ENCODE peak calls at places on chromosomes 13 and 19, in five cellular contexts. One of them, this sample, is unnamed.

GRCh38 chr19:37594982-37595382 is 306 bp downstream of the ZNF540 start:
- DNase-seq in GM12878: peak
- DNase-seq in IMR-90: peak
- DNase-seq in A549: no peak
- DNase-seq in SK-N-SH: no peak
- DNase-seq in this sample: peak

GRCh38 chr19:32172761-32173160 is 172.6 kb upstream of the ZNF507 start:
- DNase-seq in IMR-90: no peak
- DNase-seq in GM12878: no peak
- DNase-seq in SK-N-SH: no peak
- DNase-seq in A549: no peak
- DNase-seq in this sample: no peak

GRCh38 chr13:111179908-111180756 is 65.0 kb downstream of the ARHGEF7 start:
- DNase-seq in A549: no peak
- DNase-seq in IMR-90: no peak
- DNase-seq in GM12878: no peak
- DNase-seq in SK-N-SH: no peak
- DNase-seq in this sample: no peak

GRCh38 chr13:42720116-42720857 is 61.1 kb upstream of the FAM216B start:
- DNase-seq in GM12878: peak
- DNase-seq in A549: peak
- DNase-seq in IMR-90: peak
- DNase-seq in SK-N-SH: no peak
- DNase-seq in this sample: peak

GRCh38 chr13:91127995-91128394 is 219.5 kb upstream of the MIR17HG start:
- DNase-seq in SK-N-SH: no peak
- DNase-seq in GM12878: no peak
- DNase-seq in IMR-90: no peak
- DNase-seq in A549: no peak
- DNase-seq in this sample: no peak

GRCh38 chr19:58305932-58306323 is 751 bp downstream of the ERVK3-1 start:
- DNase-seq in GM12878: no peak
- DNase-seq in SK-N-SH: peak
- DNase-seq in A549: no peak
- DNase-seq in IMR-90: no peak
- DNase-seq in this sample: no peak

GRCh38 chr13:93982189-93982918 is 497.1 kb downstream of the DCT start:
- DNase-seq in A549: no peak
- DNase-seq in IMR-90: no peak
- DNase-seq in GM12878: no peak
- DNase-seq in SK-N-SH: no peak
- DNase-seq in this sample: no peak

GRCh38 chr19:15374796-15375440 is 4.7 kb downstream of the AKAP8 start:
- DNase-seq in GM12878: no peak
- DNase-seq in A549: no peak
- DNase-seq in SK-N-SH: peak
- DNase-seq in IMR-90: no peak
- DNase-seq in this sample: no peak

GRCh38 chr19:45973564-45974338 is at the start of gene NOVA2:
- DNase-seq in GM12878: peak
- DNase-seq in A549: peak
- DNase-seq in SK-N-SH: peak
- DNase-seq in IMR-90: peak
- DNase-seq in this sample: peak

GRCh38 chr13:40589285-40590109 is 76.9 kb downstream of the FOXO1 start:
- DNase-seq in GM12878: peak
- DNase-seq in A549: peak
- DNase-seq in SK-N-SH: no peak
- DNase-seq in IMR-90: no peak
- DNase-seq in this sample: no peak

GRCh38 chr19:5046339-5047039 is 77.6 kb downstream of the KDM4B start:
- DNase-seq in IMR-90: peak
- DNase-seq in GM12878: no peak
- DNase-seq in A549: peak
- DNase-seq in SK-N-SH: no peak
- DNase-seq in this sample: no peak

GRCh38 chr19:10602330-10603083 is 15.4 kb upstream of the AP1M2 start:
- DNase-seq in GM12878: no peak
- DNase-seq in SK-N-SH: peak
- DNase-seq in A549: peak
- DNase-seq in IMR-90: peak
- DNase-seq in this sample: peak

GRCh38 chr19:2542341-2543069 is 66.6 kb downstream of the GADD45B start:
- DNase-seq in SK-N-SH: no peak
- DNase-seq in IMR-90: peak
- DNase-seq in A549: peak
- DNase-seq in GM12878: no peak
- DNase-seq in this sample: no peak

GRCh38 chr19:56566904-56567273 is 379 bp upstream of the ZNF470 start:
- DNase-seq in A549: peak
- DNase-seq in SK-N-SH: peak
- DNase-seq in IMR-90: no peak
- DNase-seq in GM12878: no peak
- DNase-seq in this sample: no peak

GRCh38 chr19:47587295-47587694 is 14.3 kb upstream of the ZNF541 start:
- DNase-seq in SK-N-SH: no peak
- DNase-seq in IMR-90: peak
- DNase-seq in GM12878: no peak
- DNase-seq in A549: no peak
- DNase-seq in this sample: no peak

GRCh38 chr13:43057653-43058317 is 34.4 kb downstream of the DNAJC15 start:
- DNase-seq in A549: no peak
- DNase-seq in IMR-90: no peak
- DNase-seq in SK-N-SH: no peak
- DNase-seq in GM12878: no peak
- DNase-seq in this sample: no peak

GRCh38 chr19:53853707-53854106 is 14.0 kb upstream of the MYADM start:
- DNase-seq in A549: no peak
- DNase-seq in IMR-90: no peak
- DNase-seq in GM12878: no peak
- DNase-seq in SK-N-SH: no peak
- DNase-seq in this sample: no peak

GRCh38 chr13:113753171-113753570 is 5.9 kb upstream of the TMEM255B start:
- DNase-seq in GM12878: no peak
- DNase-seq in A549: no peak
- DNase-seq in IMR-90: no peak
- DNase-seq in SK-N-SH: no peak
- DNase-seq in this sample: no peak

GRCh38 chr19:4075373-4075772 is 8.7 kb upstream of the ZBTB7A start:
- DNase-seq in SK-N-SH: no peak
- DNase-seq in IMR-90: no peak
- DNase-seq in GM12878: no peak
- DNase-seq in A549: no peak
- DNase-seq in this sample: no peak

GRCh38 chr19:39543477-39543857 is 3.5 kb upstream of the EID2 start:
- DNase-seq in A549: no peak
- DNase-seq in IMR-90: no peak
- DNase-seq in SK-N-SH: no peak
- DNase-seq in GM12878: no peak
- DNase-seq in this sample: no peak

GRCh38 chr13:110388141-110388943 is 81.3 kb downstream of the COL4A2 start:
- DNase-seq in SK-N-SH: peak
- DNase-seq in GM12878: no peak
- DNase-seq in A549: no peak
- DNase-seq in IMR-90: peak
- DNase-seq in this sample: no peak

GRCh38 chr13:64130600-64130999 is 2715.0 kb upstream of the PCDH20 start:
- DNase-seq in A549: no peak
- DNase-seq in GM12878: no peak
- DNase-seq in SK-N-SH: no peak
- DNase-seq in IMR-90: no peak
- DNase-seq in this sample: no peak

GRCh38 chr13:23323946-23324709 is 109.4 kb downstream of the SACS start:
- DNase-seq in IMR-90: peak
- DNase-seq in SK-N-SH: no peak
- DNase-seq in A549: no peak
- DNase-seq in GM12878: no peak
- DNase-seq in this sample: no peak

DNA sequence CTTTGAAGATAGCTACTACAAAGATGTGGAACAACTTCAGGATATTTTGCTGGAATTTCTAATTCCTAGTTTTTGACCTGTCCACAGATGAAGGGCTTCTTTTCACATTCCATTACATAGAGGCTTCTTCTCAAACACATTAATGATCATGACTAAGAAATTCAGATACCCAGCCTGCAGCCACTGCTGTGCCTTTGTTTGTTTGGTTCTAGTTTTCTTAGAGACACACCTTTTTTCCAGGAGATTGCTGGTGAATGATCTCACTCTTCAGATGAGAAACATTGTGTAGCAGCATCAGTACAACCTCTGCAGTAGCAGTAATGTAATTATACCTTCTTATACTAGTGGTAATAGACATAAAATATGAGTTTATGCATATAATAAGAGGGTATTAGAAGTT is 5.0 kb downstream of the TDRD3 start:
- DNase-seq in IMR-90: peak
- DNase-seq in SK-N-SH: no peak
- DNase-seq in A549: peak
- DNase-seq in GM12878: no peak
- DNase-seq in this sample: no peak
- TF ChIP-seq RCOR1 in IMR-90: no peak
- TF ChIP-seq RCOR1 in SK-N-SH: no peak
- TF ChIP-seq RCOR1 in A549: no peak
- TF ChIP-seq RCOR1 in GM12878: no peak
- TF ChIP-seq RCOR1 in this sample: no peak

GRCh38 chr13:34340534-34340933 is 522.6 kb downstream of the RFC3 start:
- DNase-seq in A549: peak
- DNase-seq in SK-N-SH: no peak
- DNase-seq in IMR-90: no peak
- DNase-seq in GM12878: no peak
- DNase-seq in this sample: no peak

GRCh38 chr13:34335662-34336007 is 517.7 kb downstream of the RFC3 start:
- DNase-seq in A549: no peak
- DNase-seq in SK-N-SH: no peak
- DNase-seq in IMR-90: no peak
- DNase-seq in GM12878: no peak
- DNase-seq in this sample: no peak

GRCh38 chr13:34338102-34338501 is 520.2 kb downstream of the RFC3 start:
- DNase-seq in GM12878: no peak
- DNase-seq in A549: no peak
- DNase-seq in SK-N-SH: no peak
- DNase-seq in IMR-90: no peak
- DNase-seq in this sample: no peak

GRCh38 chr13:34334984-34335661 is 517.2 kb downstream of the RFC3 start:
- DNase-seq in IMR-90: no peak
- DNase-seq in SK-N-SH: no peak
- DNase-seq in GM12878: no peak
- DNase-seq in A549: no peak
- DNase-seq in this sample: no peak
- TF ChIP-seq RCOR1 in IMR-90: no peak
- TF ChIP-seq RCOR1 in SK-N-SH: no peak
- TF ChIP-seq RCOR1 in GM12878: no peak
- TF ChIP-seq RCOR1 in A549: no peak
- TF ChIP-seq RCOR1 in this sample: no peak

DNA sequence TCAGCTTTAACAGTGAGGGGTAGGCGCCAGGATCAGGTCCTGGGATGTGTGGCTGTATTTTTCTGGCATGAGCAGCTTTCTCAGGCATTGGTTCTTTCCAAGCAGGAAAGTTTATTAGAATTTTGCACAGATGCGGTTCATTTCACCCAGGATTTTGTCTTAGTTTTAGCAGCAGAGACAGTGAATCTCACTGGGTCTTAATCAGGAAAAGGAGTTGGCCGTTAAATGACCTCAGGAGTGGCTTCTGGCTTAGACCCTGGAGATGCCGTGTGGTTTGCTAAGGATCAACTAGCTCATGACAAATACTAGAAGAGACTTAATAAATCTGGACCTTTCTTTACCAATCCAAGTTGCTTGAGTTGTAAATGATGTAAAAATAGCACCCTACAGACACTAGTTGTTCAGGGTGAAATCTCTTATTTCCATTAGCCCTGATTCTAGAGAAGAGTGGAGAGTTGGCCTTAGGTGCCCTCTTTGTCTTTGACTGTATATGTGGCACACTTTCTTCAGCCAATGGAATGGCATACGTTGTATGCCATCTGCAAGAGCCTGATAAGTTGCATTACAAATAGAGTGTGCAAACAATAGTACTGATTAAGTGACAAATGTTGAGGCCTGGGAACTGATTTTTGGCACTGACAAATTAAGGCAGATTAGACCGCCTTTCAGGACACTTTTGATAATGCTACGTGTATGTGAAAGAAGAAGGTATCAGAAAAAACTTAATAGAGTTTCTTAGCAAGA is 34.0 kb downstream of the LRCH1 start:
- DNase-seq in SK-N-SH: no peak
- DNase-seq in A549: no peak
- DNase-seq in IMR-90: no peak
- DNase-seq in GM12878: no peak
- DNase-seq in this sample: no peak
- TF ChIP-seq RCOR1 in SK-N-SH: no peak
- TF ChIP-seq RCOR1 in A549: no peak
- TF ChIP-seq RCOR1 in IMR-90: no peak
- TF ChIP-seq RCOR1 in GM12878: no peak
- TF ChIP-seq RCOR1 in this sample: no peak

GRCh38 chr19:13039211-13039789 is 44.0 kb downstream of the NFIX start:
- DNase-seq in A549: no peak
- DNase-seq in GM12878: no peak
- DNase-seq in IMR-90: no peak
- DNase-seq in SK-N-SH: no peak
- DNase-seq in this sample: no peak
- TF ChIP-seq RCOR1 in A549: no peak
- TF ChIP-seq RCOR1 in GM12878: no peak
- TF ChIP-seq RCOR1 in IMR-90: no peak
- TF ChIP-seq RCOR1 in SK-N-SH: no peak
- TF ChIP-seq RCOR1 in this sample: no peak

DNA sequence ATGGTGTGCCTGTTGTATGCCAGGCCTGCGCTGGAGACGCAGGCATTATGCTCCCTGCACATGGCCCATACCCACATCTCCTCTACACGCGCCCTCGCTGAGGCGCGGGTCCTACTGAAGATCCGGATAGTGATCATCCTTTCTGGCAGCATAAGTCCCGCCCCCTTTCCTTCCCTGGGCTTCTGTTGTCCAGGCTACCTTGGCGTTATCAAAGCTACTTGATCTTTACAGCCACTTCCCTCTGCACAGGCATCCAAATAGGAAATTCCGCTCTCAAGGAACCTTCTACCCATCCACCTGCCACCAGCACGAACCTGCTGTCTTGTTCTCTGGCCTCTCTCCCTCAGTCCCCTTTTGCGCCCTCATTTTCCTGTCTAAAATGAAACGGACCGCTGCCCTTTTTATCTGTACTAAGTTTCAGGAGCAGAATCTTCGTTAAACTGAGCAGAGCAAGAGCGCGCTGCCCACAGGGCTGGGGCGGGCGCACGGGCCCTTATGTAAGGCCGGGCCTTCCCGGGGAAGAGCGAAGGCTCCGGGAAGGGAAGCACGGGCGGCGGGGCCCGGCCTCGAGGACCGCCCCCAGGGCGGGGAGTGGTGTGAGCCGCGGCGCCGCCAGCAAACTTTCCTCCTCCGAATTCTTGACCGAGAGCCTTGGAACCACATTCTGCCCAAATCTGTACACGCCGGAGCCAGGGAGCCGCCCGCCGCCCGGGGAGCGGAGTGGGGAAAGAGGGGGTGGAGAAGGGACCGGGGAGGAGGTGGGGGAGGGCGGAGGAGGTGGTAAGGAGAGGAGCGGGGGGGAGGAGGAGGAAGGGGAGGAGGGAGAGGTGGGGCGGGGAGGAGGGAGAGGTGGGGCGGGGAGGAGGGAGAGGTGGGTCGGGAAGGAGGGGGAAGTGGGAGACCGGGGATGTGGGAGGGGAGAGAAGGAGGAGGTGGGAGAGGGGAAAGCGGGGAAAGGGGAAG is 919 bp upstream of the UBE2L5 start:
- DNase-seq in SK-N-SH: peak
- DNase-seq in A549: peak
- DNase-seq in GM12878: no peak
- DNase-seq in IMR-90: peak
- DNase-seq in this sample: peak
- TF ChIP-seq RCOR1 in SK-N-SH: no peak
- TF ChIP-seq RCOR1 in A549: no peak
- TF ChIP-seq RCOR1 in GM12878: no peak
- TF ChIP-seq RCOR1 in IMR-90: no peak
- TF ChIP-seq RCOR1 in this sample: peak